ENCODE peak calls at places on chromosomes 7 and 10, in eight cellular contexts. T, Q, Y, P, U, I, E and H are unnamed samples. For H3K4me1, the result is how much of the 10 kb centered on the place peaks cover.

GRCh38 chr7:130960208-130960988 is 226.4 kb upstream of the KLF14 start:
- DNase-seq in T (peak), Q (peak), Y (no peak), P (no peak), U (peak), I (peak), E (no peak), H (no peak)

GRCh38 chr7:154783281-154783909 is 219.5 kb downstream of the PAXIP1 start:
- DNase-seq in T (no peak), Q (no peak), Y (no peak), P (no peak), U (no peak), I (no peak), E (no peak), H (no peak)

GRCh38 chr7:20798081-20798693 is 11.5 kb upstream of the SP8 start:
- DNase-seq in T (peak), Q (no peak), Y (peak), P (no peak), U (no peak), I (peak), E (no peak), H (no peak)

GRCh38 chr7:104267701-104268368 is 60.0 kb upstream of the ORC5 start:
- DNase-seq in T (peak), Q (no peak), Y (no peak), P (no peak), U (peak), I (no peak), E (no peak), H (no peak)

GRCh38 chr7:158187055-158187770 is 400.4 kb downstream of the PTPRN2 start:
- DNase-seq in T (no peak), Q (no peak), Y (no peak), P (no peak), U (no peak), I (no peak), E (no peak), H (no peak)

GRCh38 chr10:118277871-118278270 is 64.3 kb downstream of the FAM204A start:
- DNase-seq in T (no peak), Q (no peak), Y (no peak), P (no peak), U (no peak), I (no peak), E (no peak), H (no peak)

GRCh38 chr7:29035044-29035740 is 77.1 kb upstream of the TRIL start:
- DNase-seq in T (peak), Q (no peak), Y (no peak), P (no peak), U (peak), I (peak), E (no peak), H (no peak)

GRCh38 chr10:13877154-13877909 is 290.6 kb downstream of the PRPF18 start:
- DNase-seq in T (no peak), Q (no peak), Y (no peak), P (peak), U (peak), I (no peak), E (no peak), H (peak)

GRCh38 chr10:46006219-46006618 is 24.2 kb downstream of the NCOA4 start:
- DNase-seq in T (no peak), Q (no peak), Y (no peak), P (no peak), U (peak), I (no peak), E (no peak), H (no peak)

GRCh38 chr7:121385800-121386179 is 10.3 kb downstream of the FAM3C start:
- DNase-seq in T (no peak), Q (no peak), Y (no peak), P (no peak), U (peak), I (no peak), E (no peak), H (no peak)

GRCh38 chr7:73622909-73623797 is 1.2 kb downstream of the MLXIPL start:
- DNase-seq in T (no peak), Q (no peak), Y (peak), P (no peak), U (no peak), I (no peak), E (peak), H (peak)

GRCh38 chr10:77539147-77539935 is 98.3 kb downstream of the KCNMA1 start:
- DNase-seq in T (no peak), Q (no peak), Y (no peak), P (no peak), U (no peak), I (no peak), E (no peak), H (no peak)

GRCh38 chr7:78134256-78134655 is 335.7 kb downstream of the PHTF2 start:
- DNase-seq in T (peak), Q (no peak), Y (no peak), P (no peak), U (peak), I (peak), E (no peak), H (no peak)

GRCh38 chr7:138902156-138902555 is 79.0 kb downstream of the KIAA1549 start:
- DNase-seq in T (no peak), Q (no peak), Y (no peak), P (no peak), U (no peak), I (no peak), E (no peak), H (no peak)

GRCh38 chr7:73329861-73330581 is 2.1 kb downstream of the FKBP6 start:
- DNase-seq in T (no peak), Q (no peak), Y (no peak), P (no peak), U (peak), I (no peak), E (no peak), H (no peak)

GRCh38 chr10:33776419-33776818 is 442.0 kb upstream of the NRP1 start:
- DNase-seq in T (no peak), Q (no peak), Y (no peak), P (no peak), U (no peak), I (no peak), E (no peak), H (no peak)

GRCh38 chr7:98120559-98120958 is 13.9 kb downstream of the LMTK2 start:
- DNase-seq in T (no peak), Q (no peak), Y (no peak), P (no peak), U (no peak), I (no peak), E (no peak), H (peak)

GRCh38 chr7:36949711-36950600 is 225.7 kb upstream of the AOAH start:
- DNase-seq in T (no peak), Q (no peak), Y (peak), P (peak), U (no peak), I (no peak), E (no peak), H (no peak)

GRCh38 chr7:136956671-136957070 is 88.2 kb downstream of the CHRM2 start:
- DNase-seq in T (no peak), Q (no peak), Y (no peak), P (no peak), U (peak), I (no peak), E (no peak), H (no peak)

GRCh38 chr7:14767716-14768425 is 134.7 kb downstream of the DGKB start:
- DNase-seq in T (no peak), Q (no peak), Y (no peak), P (no peak), U (no peak), I (no peak), E (no peak), H (no peak)

GRCh38 chr10:102776779-102777417 is 33.1 kb downstream of the WBP1L start:
- DNase-seq in T (no peak), Q (no peak), Y (peak), P (peak), U (peak), I (no peak), E (peak), H (peak)

GRCh38 chr7:87059525-87060287 is at the start of gene ELAPOR2:
- DNase-seq in T (peak), Q (peak), Y (peak), P (peak), U (peak), I (peak), E (peak), H (peak)

GRCh38 chr7:131529617-131530016 is 26.8 kb downstream of the PODXL start:
- DNase-seq in T (no peak), Q (no peak), Y (no peak), P (no peak), U (no peak), I (no peak), E (peak), H (no peak)

GRCh38 chr10:62081322-62081945 is 179.9 kb downstream of the ARID5B start:
- DNase-seq in T (no peak), Q (no peak), Y (no peak), P (no peak), U (no peak), I (no peak), E (no peak), H (no peak)
- H3K4me3 ChIP-seq in T (no peak), Q (no peak), Y (no peak), P (no peak), U (no peak), I (no peak), E (no peak), H (no peak)

DNA sequence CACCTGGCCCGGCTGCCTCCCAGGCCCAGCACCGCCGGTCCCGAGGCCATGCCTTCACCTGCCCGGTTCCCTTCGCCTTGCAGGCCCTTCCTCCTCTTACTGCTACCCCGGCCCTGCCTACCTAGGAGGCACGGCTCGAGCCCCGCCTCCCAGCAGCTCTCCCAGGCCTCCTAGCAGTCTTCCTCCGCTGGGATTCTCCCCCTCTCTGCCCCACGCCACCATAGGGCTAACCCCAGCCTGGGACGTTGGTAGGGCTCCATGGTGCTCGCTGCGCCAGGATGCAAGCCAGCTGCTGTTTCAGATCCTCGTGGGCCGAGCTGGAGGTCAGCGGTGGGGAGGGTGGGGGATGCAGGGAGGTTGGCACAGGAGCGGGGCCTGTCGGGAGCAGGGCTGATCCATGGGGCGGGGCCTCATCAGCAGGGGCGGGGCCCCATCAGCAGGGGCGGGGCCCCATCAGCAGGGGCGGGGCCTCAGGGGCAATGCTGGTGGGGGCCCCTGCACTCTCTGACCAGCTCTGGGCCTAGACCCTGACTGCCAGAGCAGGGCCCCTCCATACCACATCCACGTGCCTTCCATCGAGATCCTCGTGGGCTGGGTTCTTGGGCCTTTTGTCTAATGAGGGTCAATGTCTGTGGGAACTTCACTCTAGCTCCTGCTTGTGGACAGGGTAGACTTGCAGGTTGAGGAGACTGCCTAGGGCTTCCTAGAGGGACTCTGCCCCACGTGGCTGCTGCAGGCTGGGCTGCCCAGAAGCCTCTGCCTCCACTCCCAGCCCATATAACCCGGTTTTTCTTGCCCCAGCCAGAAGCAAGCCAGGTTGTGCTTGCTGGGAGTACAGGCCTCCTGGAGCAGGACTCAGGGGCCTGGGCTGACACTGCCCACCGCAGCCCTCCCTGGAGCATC is 63.1 kb downstream of the RASGEF1A start:
- DNase-seq in T (no peak), Q (no peak), Y (no peak), P (peak), U (no peak), I (peak), E (peak), H (peak)
- TF ChIP-seq POLR2A in T (no peak), Q (no peak), Y (no peak), P (no peak), U (no peak), I (no peak), E (no peak), H (no peak)

DNA sequence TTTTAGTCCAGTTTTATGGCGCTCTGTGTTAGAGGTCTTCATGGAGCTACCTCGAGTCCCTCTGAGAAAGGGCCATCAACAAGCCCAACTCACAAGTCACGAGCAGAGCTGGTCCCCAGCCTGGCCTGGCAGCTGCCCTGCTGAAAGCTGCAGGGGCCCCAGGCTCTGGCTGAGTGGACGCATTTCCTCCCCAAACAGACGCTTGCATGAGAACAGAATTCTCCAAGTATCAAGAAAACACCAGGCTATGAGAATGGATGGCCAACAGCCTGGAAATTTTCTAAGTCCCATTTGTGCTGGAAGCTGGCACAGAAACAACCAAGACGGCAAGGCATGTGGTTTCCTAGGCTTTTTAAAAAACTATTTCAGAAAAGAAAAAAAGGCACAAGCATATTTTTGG is 114.8 kb downstream of the FAM53B start:
- DNase-seq in T (no peak), Q (no peak), Y (no peak), P (no peak), U (no peak), I (no peak), E (no peak), H (no peak)
- H3K4me1 ChIP-seq in T (under half), Q (half or more), Y (under half), P (under half), U (under half), I (under half), E (under half), H (half or more)

GRCh38 chr10:26566525-26567348 is 128.6 kb downstream of the APBB1IP start:
- DNase-seq in T (no peak), Q (no peak), Y (no peak), P (no peak), U (no peak), I (no peak), E (no peak), H (no peak)
- H3K4me3 ChIP-seq in T (no peak), Q (peak), Y (peak), P (peak), U (no peak), I (no peak), E (peak), H (peak)

DNA sequence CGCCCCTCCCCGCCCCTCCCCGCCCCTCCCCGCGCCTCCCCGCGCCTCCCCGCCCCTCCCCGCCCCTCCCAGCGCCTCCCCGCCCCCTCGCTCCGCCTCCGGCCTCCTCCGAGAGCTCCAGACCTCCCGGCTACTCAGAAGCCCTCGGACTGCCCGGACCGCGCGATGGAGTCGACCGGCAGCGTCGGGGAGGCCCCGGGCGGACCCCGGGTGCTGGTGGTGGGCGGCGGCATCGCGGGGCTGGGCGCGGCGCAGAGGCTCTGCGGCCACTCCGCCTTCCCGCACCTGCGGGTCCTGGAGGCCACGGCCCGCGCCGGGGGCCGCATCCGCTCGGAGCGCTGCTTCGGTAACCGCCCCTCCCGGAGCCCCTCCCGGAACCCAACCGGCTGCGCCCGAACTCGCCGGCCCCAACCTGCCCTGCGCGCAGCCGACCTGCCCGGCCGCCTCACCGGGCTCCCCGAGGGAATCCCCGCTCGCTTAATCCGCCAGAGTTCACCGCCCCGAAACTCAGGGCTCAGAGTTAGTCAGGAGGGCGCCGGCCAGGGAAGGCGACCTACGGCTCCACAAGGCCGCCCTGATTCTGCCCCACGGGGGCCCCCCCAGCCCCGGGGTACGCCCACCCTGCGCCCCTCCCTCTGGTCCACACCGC is at the start of gene PAOX:
- DNase-seq in T (peak), Q (no peak), Y (peak), P (peak), U (peak), I (no peak), E (peak), H (peak)
- TF ChIP-seq POLR2A in T (peak), Q (no peak), Y (peak), P (no peak), U (no peak), I (no peak), E (no peak), H (peak)

GRCh38 chr7:42156957-42157721 is 79.9 kb downstream of the GLI3 start:
- DNase-seq in T (no peak), Q (no peak), Y (no peak), P (no peak), U (no peak), I (no peak), E (no peak), H (no peak)

GRCh38 chr7:42156541-42156865 is 80.5 kb downstream of the GLI3 start:
- DNase-seq in T (no peak), Q (no peak), Y (no peak), P (no peak), U (no peak), I (no peak), E (no peak), H (no peak)

GRCh38 chr7:42159150-42159549 is 77.9 kb downstream of the GLI3 start:
- DNase-seq in T (no peak), Q (no peak), Y (no peak), P (no peak), U (peak), I (no peak), E (no peak), H (no peak)

GRCh38 chr7:42154168-42154567 is 82.8 kb downstream of the GLI3 start:
- DNase-seq in T (no peak), Q (no peak), Y (no peak), P (no peak), U (no peak), I (no peak), E (no peak), H (no peak)

DNA sequence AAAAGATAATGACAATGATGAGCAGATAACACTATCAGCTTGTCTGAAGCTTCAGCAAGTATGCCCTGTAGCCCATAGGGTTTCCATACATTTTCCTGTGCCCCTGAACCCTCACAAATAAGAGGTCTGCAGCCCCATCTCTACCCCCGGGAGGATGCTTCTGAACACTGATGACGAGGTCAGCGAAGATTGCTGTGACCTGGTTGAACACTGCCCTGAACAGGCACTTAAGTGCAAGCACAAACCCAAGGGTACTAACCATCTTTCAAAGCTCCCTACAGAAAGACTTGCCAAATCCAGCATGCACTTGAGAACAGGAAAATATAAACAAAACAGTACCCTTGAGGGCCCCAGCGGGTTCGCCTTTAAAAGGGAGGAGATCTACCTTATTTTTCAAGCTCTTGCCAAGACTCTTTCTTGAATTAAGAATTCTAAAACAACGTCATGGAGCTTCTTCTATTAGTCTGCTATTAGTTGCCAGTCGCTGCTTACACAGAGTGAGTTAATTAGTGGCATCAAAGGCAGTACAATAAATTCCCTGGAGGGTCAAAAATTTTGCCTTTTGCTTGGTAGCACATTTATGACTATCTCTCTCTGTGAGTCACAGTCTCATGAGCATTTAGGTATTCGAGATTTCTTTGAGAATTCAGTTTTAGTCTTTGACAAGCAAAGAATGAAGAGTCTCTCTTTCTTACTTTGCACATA is 81.0 kb downstream of the GLI3 start:
- DNase-seq in T (no peak), Q (no peak), Y (no peak), P (no peak), U (peak), I (no peak), E (no peak), H (no peak)
- H3K4me1 ChIP-seq in T (under half), Q (under half), Y (under half), P (under half), U (under half), I (under half), E (under half), H (under half)

GRCh38 chr7:155935726-155936125 is 123.5 kb upstream of the SHH start:
- DNase-seq in T (no peak), Q (no peak), Y (no peak), P (no peak), U (no peak), I (no peak), E (no peak), H (no peak)
- H3K4me3 ChIP-seq in T (no peak), Q (no peak), Y (no peak), P (no peak), U (no peak), I (no peak), E (no peak), H (no peak)